ENCODE peak calls at places on chromosomes 3 and 15, in seven cellular contexts. I is kidney glomerular epithelial cell; T is DMS 273 treated with DMSO at 0.1 percent for 48 hours; J is OCI-M1; A is CD4-positive, alpha-beta memory T cell; S is EL; B is heart left ventricle. F is an unnamed sample.

GRCh38 chr3:123586131-123586530 is 1.3 kb upstream of the HACD2 start:
- DNase-seq in I (peak), A (no peak), S (peak), J (peak), T (peak), B (no peak), F (peak)

GRCh38 chr3:66638717-66639116 is 137.9 kb upstream of the LRIG1 start:
- DNase-seq in B (no peak), S (no peak), T (no peak), A (no peak), I (no peak), J (peak), F (no peak)

GRCh38 chr15:70195808-70196304 is 98.1 kb upstream of the TLE3 start:
- DNase-seq in J (no peak), S (peak), A (no peak), B (peak), T (peak), I (peak), F (peak)

GRCh38 chr3:114624047-114624445 is 330.2 kb downstream of the TIGIT start:
- DNase-seq in T (no peak), S (peak), A (no peak), B (peak), J (peak), I (peak), F (no peak)

GRCh38 chr3:160675566-160676124 is 1.3 kb upstream of the ARL14 start:
- DNase-seq in B (no peak), J (no peak), A (no peak), S (no peak), I (no peak), T (no peak), F (no peak)

GRCh38 chr15:65532738-65533051 is 2.4 kb downstream of the HACD3 start:
- DNase-seq in B (no peak), J (peak), S (peak), I (peak), T (no peak), A (no peak), F (no peak)

GRCh38 chr3:9088431-9089353 is 125.4 kb upstream of the RAD18 start:
- DNase-seq in A (no peak), I (peak), S (no peak), J (no peak), T (no peak), B (no peak), F (peak)

GRCh38 chr3:40615916-40616315 is 91.2 kb downstream of the ZNF621 start:
- DNase-seq in A (no peak), J (no peak), B (no peak), T (no peak), I (no peak), S (no peak), F (peak)

GRCh38 chr15:60507596-60508424 is 28.9 kb upstream of the ICE2 start:
- DNase-seq in T (peak), J (peak), B (peak), I (peak), A (peak), S (peak), F (peak)

GRCh38 chr3:188557230-188557629 is 403.3 kb downstream of the LPP start:
- DNase-seq in B (no peak), I (no peak), J (no peak), T (no peak), A (no peak), S (no peak), F (no peak)

GRCh38 chr15:73051402-73051810 is 857 bp upstream of the NEO1 start:
- DNase-seq in A (no peak), B (no peak), S (no peak), I (no peak), T (no peak), J (no peak), F (peak)

GRCh38 chr3:135231646-135232625 is 436.9 kb downstream of the EPHB1 start:
- DNase-seq in A (no peak), I (no peak), S (no peak), J (no peak), B (no peak), T (no peak), F (no peak)

GRCh38 chr3:82202254-82202653 is 440.8 kb upstream of the GBE1 start:
- DNase-seq in J (no peak), B (no peak), A (no peak), I (no peak), T (no peak), S (no peak), F (no peak)

GRCh38 chr15:62779041-62779810 is 263.3 kb upstream of the TPM1 start:
- DNase-seq in I (no peak), J (no peak), T (no peak), S (peak), A (no peak), B (peak), F (no peak)

GRCh38 chr3:134330895-134331810 is 43.1 kb downstream of the AMOTL2 start:
- DNase-seq in I (peak), J (no peak), S (peak), T (no peak), B (no peak), A (no peak), F (no peak)

GRCh38 chr3:156293566-156293965 is 173.2 kb downstream of the KCNAB1 start:
- DNase-seq in J (no peak), I (no peak), S (no peak), A (no peak), T (no peak), B (no peak), F (no peak)

GRCh38 chr15:22930782-22931484 is 49.2 kb downstream of the CYFIP1 start:
- DNase-seq in S (peak), I (no peak), A (no peak), T (no peak), J (no peak), B (peak), F (no peak)

GRCh38 chr3:128340904-128341555 is 125.7 kb downstream of the DNAJB8 start:
- DNase-seq in B (no peak), I (no peak), J (no peak), T (no peak), S (no peak), A (no peak), F (no peak)

GRCh38 chr3:20047940-20048339 is 7.7 kb downstream of the KAT2B start:
- DNase-seq in A (no peak), T (no peak), B (no peak), J (no peak), S (no peak), I (no peak), F (no peak)

GRCh38 chr3:36777424-36778218 is 13.3 kb upstream of the DCLK3 start:
- DNase-seq in B (no peak), J (no peak), A (no peak), S (no peak), I (no peak), T (no peak), F (no peak)

GRCh38 chr3:134993011-134993410 is 198.0 kb downstream of the EPHB1 start:
- DNase-seq in A (no peak), B (no peak), I (no peak), S (no peak), J (no peak), T (no peak), F (peak)

GRCh38 chr3:123067689-123068226 is 933 bp downstream of the PDIA5 start:
- DNase-seq in J (peak), T (no peak), I (no peak), S (no peak), A (no peak), B (no peak), F (no peak)

GRCh38 chr3:158483701-158484100 is 87.3 kb upstream of the MLF1 start:
- DNase-seq in I (no peak), T (no peak), S (no peak), J (no peak), A (no peak), B (no peak), F (no peak)

GRCh38 chr15:96851613-96852012 is 521.1 kb downstream of the NR2F2 start:
- DNase-seq in A (no peak), J (no peak), S (peak), I (peak), B (no peak), T (no peak), F (no peak)

GRCh38 chr15:41648097-41648496 is 12.1 kb upstream of the MGA start:
- DNase-seq in B (no peak), A (no peak), S (no peak), I (peak), J (no peak), T (no peak), F (no peak)

GRCh38 chr15:33675246-33675645 is 293.1 kb upstream of the CHRM5 start:
- DNase-seq in I (peak), B (no peak), T (peak), S (peak), A (no peak), J (peak), F (no peak)

GRCh38 chr3:147407495-147408179 is 1.3 kb upstream of the ZIC4 start:
- DNase-seq in T (no peak), I (no peak), B (no peak), A (no peak), J (no peak), S (no peak), F (no peak)

GRCh38 chr3:127959873-127960272 is 44.8 kb downstream of the KBTBD12 start:
- DNase-seq in T (peak), J (peak), A (no peak), S (peak), B (peak), I (peak), F (peak)

GRCh38 chr15:74616020-74616939 is 644 bp downstream of the CLK3 start:
- DNase-seq in T (peak), B (peak), S (peak), A (peak), I (peak), J (peak), F (peak)

GRCh38 chr3:42535981-42536784 is 33.7 kb downstream of the VIPR1 start:
- DNase-seq in T (no peak), J (peak), S (peak), I (peak), A (peak), B (no peak), F (peak)

GRCh38 chr3:183375337-183375736 is 53.1 kb downstream of the MCF2L2 start:
- DNase-seq in A (no peak), B (no peak), T (no peak), J (peak), S (no peak), I (no peak), F (no peak)

GRCh38 chr15:101060576-101061551 is 141.7 kb downstream of the LRRK1 start:
- DNase-seq in J (no peak), B (peak), I (no peak), S (no peak), T (no peak), A (no peak), F (no peak)

GRCh38 chr15:63041402-63041977 is 1.1 kb upstream of the TPM1 start:
- DNase-seq in A (no peak), B (no peak), J (no peak), I (no peak), S (no peak), T (no peak), F (no peak)

GRCh38 chr3:125261031-125261430 is 48.5 kb upstream of the SLC12A8 start:
- DNase-seq in A (no peak), B (no peak), J (no peak), I (no peak), S (no peak), T (no peak), F (no peak)

GRCh38 chr15:52551762-52552161 is 17.1 kb downstream of the ARPP19 start:
- DNase-seq in S (no peak), T (no peak), A (no peak), I (no peak), B (peak), J (no peak), F (no peak)

F was measured in head of caudate nucleus.